ENCODE peak calls at places on chromosomes 5 and 9, in four cellular contexts. H is activated CD8-positive, alpha-beta T cell treated with anti-CD3 and anti-CD28 coated beads for 36 hours; R is HFFc6; J is type B pancreatic cell. Q is an unnamed sample.

GRCh38 chr5:142617416-142617815 is 68.5 kb downstream of the FGF1 start:
- DNase-seq in H (peak; percentile 49), R (no peak), J (no peak), Q (no peak)

GRCh38 chr5:44332360-44332971 is 56.8 kb downstream of the FGF10 start:
- DNase-seq in H (no peak), R (peak; percentile 15), J (no peak), Q (peak; percentile 49)

GRCh38 chr5:33852327-33852726 is 39.5 kb downstream of the ADAMTS12 start:
- DNase-seq in H (no peak), R (no peak), J (no peak), Q (no peak)

GRCh38 chr9:68998812-68999211 is 15.1 kb downstream of the PRKACG start:
- DNase-seq in H (no peak), R (no peak), J (no peak), Q (no peak)

GRCh38 chr5:151686673-151687378 is at the start of gene SPARC:
- DNase-seq in H (peak; percentile 9), R (peak; percentile 95), J (peak; percentile 78), Q (peak; percentile 98)

GRCh38 chr5:33579789-33580188 is 139.0 kb downstream of the TARS1 start:
- DNase-seq in H (no peak), R (no peak), J (no peak), Q (no peak)

GRCh38 chr5:38556599-38557308 is at the start of gene LIFR:
- DNase-seq in H (peak; percentile 58), R (peak; percentile 62), J (peak; percentile 87), Q (peak; percentile 68)

GRCh38 chr9:113220467-113221002 is 542 bp downstream of the FKBP15 start:
- DNase-seq in H (peak; percentile 12), R (no peak), J (no peak), Q (peak; percentile 17)

GRCh38 chr9:32426278-32426939 is 42.0 kb downstream of the ACO1 start:
- DNase-seq in H (no peak), R (peak; percentile 64), J (no peak), Q (peak; percentile 38)

GRCh38 chr5:84378420-84378819 is 6.3 kb downstream of the EDIL3 start:
- DNase-seq in H (no peak), R (no peak), J (no peak), Q (peak; percentile 48)

GRCh38 chr9:68488126-68488525 is 52.6 kb downstream of the TMEM252 start:
- DNase-seq in H (no peak), R (no peak), J (no peak), Q (no peak)

GRCh38 chr9:19994296-19994695 is 205.5 kb upstream of the SLC24A2 start:
- DNase-seq in H (no peak), R (peak; percentile 33), J (no peak), Q (peak; percentile 89)

GRCh38 chr5:112312810-112313209 is 106.3 kb downstream of the EPB41L4A start:
- DNase-seq in H (no peak), R (no peak), J (no peak), Q (no peak)

GRCh38 chr5:138575194-138576015 is at the start of gene HSPA9:
- DNase-seq in H (peak; percentile 99), R (peak; percentile 100), J (peak; percentile 97), Q (peak; percentile 100)

GRCh38 chr5:157258450-157258849 is 7.5 kb upstream of the CYFIP2 start:
- DNase-seq in H (no peak), R (no peak), J (no peak), Q (no peak)

GRCh38 chr9:94867842-94868312 is 141.4 kb downstream of the AOPEP start:
- DNase-seq in H (no peak), R (peak; percentile 95), J (no peak), Q (peak; percentile 93)

GRCh38 chr9:109320734-109321448 is at the start of gene EPB41L4B:
- DNase-seq in H (peak; percentile 95), R (peak; percentile 48), J (peak; percentile 96), Q (peak; percentile 74)

GRCh38 chr5:61132559-61132958 is 29.7 kb downstream of the SMIM15 start:
- DNase-seq in H (no peak), R (peak; percentile 36), J (no peak), Q (peak; percentile 57)

GRCh38 chr5:43839218-43839617 is 236.2 kb downstream of the NNT start:
- DNase-seq in H (no peak), R (peak; percentile 20), J (no peak), Q (peak; percentile 92)

GRCh38 chr5:148880696-148881095 is 54.3 kb downstream of the ADRB2 start:
- DNase-seq in H (no peak), R (no peak), J (no peak), Q (no peak)

GRCh38 chr9:85527331-85528015 is 214.3 kb downstream of the AGTPBP1 start:
- DNase-seq in H (no peak), R (no peak), J (no peak), Q (no peak)

GRCh38 chr5:118247468-118247867 is 740.9 kb downstream of the DTWD2 start:
- DNase-seq in H (no peak), R (no peak), J (no peak), Q (no peak)

GRCh38 chr9:6931913-6932312 is 174.1 kb downstream of the KDM4C start:
- DNase-seq in H (peak; percentile 87), R (peak; percentile 76), J (no peak), Q (peak; percentile 79)

GRCh38 chr9:98707158-98708102 is 1.3 kb downstream of the GABBR2 start:
- DNase-seq in H (peak; percentile 57), R (peak; percentile 50), J (peak; percentile 82), Q (peak; percentile 60)

GRCh38 chr9:127937046-127937382 is 640 bp downstream of the DPM2 start:
- DNase-seq in H (no peak), R (no peak), J (no peak), Q (no peak)

Q was measured in A172.